ENCODE peak calls at places on chromosomes 2 and 18, in five cellular contexts. One of them, this sample, is unnamed.

GRCh38 chr2:239930871-239931771 is 94.0 kb downstream of the NDUFA10 start:
- DNase-seq in left ventricle myocardium inferior: no peak
- DNase-seq in A549: no peak
- DNase-seq in CD8-positive, alpha-beta T cell: no peak
- DNase-seq in IMR-90: no peak
- DNase-seq in this sample: no peak

GRCh38 chr18:48460929-48461583 is 51.9 kb upstream of the ZBTB7C start:
- DNase-seq in CD8-positive, alpha-beta T cell: no peak
- DNase-seq in IMR-90: peak
- DNase-seq in A549: peak
- DNase-seq in left ventricle myocardium inferior: no peak
- DNase-seq in this sample: peak

GRCh38 chr2:9385841-9386240 is 37.5 kb downstream of the ITGB1BP1 start:
- DNase-seq in IMR-90: no peak
- DNase-seq in left ventricle myocardium inferior: no peak
- DNase-seq in CD8-positive, alpha-beta T cell: no peak
- DNase-seq in A549: no peak
- DNase-seq in this sample: no peak

GRCh38 chr2:231951452-231951851 is 10.1 kb upstream of the DIS3L2 start:
- DNase-seq in left ventricle myocardium inferior: no peak
- DNase-seq in CD8-positive, alpha-beta T cell: no peak
- DNase-seq in IMR-90: no peak
- DNase-seq in A549: no peak
- DNase-seq in this sample: no peak

GRCh38 chr2:74685408-74685807 is 31.4 kb downstream of the SEMA4F start:
- DNase-seq in CD8-positive, alpha-beta T cell: no peak
- DNase-seq in A549: no peak
- DNase-seq in IMR-90: no peak
- DNase-seq in left ventricle myocardium inferior: no peak
- DNase-seq in this sample: no peak

GRCh38 chr2:11187083-11187619 is 31.9 kb downstream of the SLC66A3 start:
- DNase-seq in CD8-positive, alpha-beta T cell: no peak
- DNase-seq in left ventricle myocardium inferior: no peak
- DNase-seq in IMR-90: peak
- DNase-seq in A549: peak
- DNase-seq in this sample: peak

GRCh38 chr2:37688771-37689468 is 17.5 kb upstream of the CDC42EP3 start:
- DNase-seq in left ventricle myocardium inferior: no peak
- DNase-seq in A549: peak
- DNase-seq in IMR-90: peak
- DNase-seq in CD8-positive, alpha-beta T cell: no peak
- DNase-seq in this sample: peak

GRCh38 chr2:56416500-56417176 is 232.8 kb downstream of the CCDC85A start:
- DNase-seq in CD8-positive, alpha-beta T cell: no peak
- DNase-seq in IMR-90: no peak
- DNase-seq in A549: no peak
- DNase-seq in left ventricle myocardium inferior: no peak
- DNase-seq in this sample: no peak

GRCh38 chr2:202064206-202064880 is 8.7 kb upstream of the KIAA2012 start:
- DNase-seq in CD8-positive, alpha-beta T cell: no peak
- DNase-seq in A549: peak
- DNase-seq in IMR-90: peak
- DNase-seq in left ventricle myocardium inferior: no peak
- DNase-seq in this sample: peak

GRCh38 chr2:239593965-239594771 is 193.3 kb upstream of the HDAC4 start:
- DNase-seq in IMR-90: no peak
- DNase-seq in left ventricle myocardium inferior: no peak
- DNase-seq in CD8-positive, alpha-beta T cell: no peak
- DNase-seq in A549: no peak
- DNase-seq in this sample: no peak

GRCh38 chr18:62037989-62038778 is 145.4 kb upstream of the RNF152 start:
- DNase-seq in A549: no peak
- DNase-seq in IMR-90: peak
- DNase-seq in left ventricle myocardium inferior: no peak
- DNase-seq in CD8-positive, alpha-beta T cell: no peak
- DNase-seq in this sample: no peak

GRCh38 chr2:135701442-135701841 is 40.2 kb upstream of the UBXN4 start:
- DNase-seq in left ventricle myocardium inferior: no peak
- DNase-seq in IMR-90: peak
- DNase-seq in CD8-positive, alpha-beta T cell: no peak
- DNase-seq in A549: no peak
- DNase-seq in this sample: peak

GRCh38 chr18:61991201-61991600 is 98.4 kb upstream of the RNF152 start:
- DNase-seq in A549: no peak
- DNase-seq in IMR-90: peak
- DNase-seq in left ventricle myocardium inferior: no peak
- DNase-seq in CD8-positive, alpha-beta T cell: no peak
- DNase-seq in this sample: peak

GRCh38 chr2:225598922-225599321 is 199.4 kb downstream of the NYAP2 start:
- DNase-seq in left ventricle myocardium inferior: no peak
- DNase-seq in IMR-90: no peak
- DNase-seq in CD8-positive, alpha-beta T cell: no peak
- DNase-seq in A549: no peak
- DNase-seq in this sample: no peak

GRCh38 chr2:174350593-174351181 is 15.9 kb downstream of the SP9 start:
- DNase-seq in A549: no peak
- DNase-seq in IMR-90: no peak
- DNase-seq in left ventricle myocardium inferior: no peak
- DNase-seq in CD8-positive, alpha-beta T cell: no peak
- DNase-seq in this sample: no peak

GRCh38 chr2:174344716-174345472 is 10.1 kb downstream of the SP9 start:
- DNase-seq in left ventricle myocardium inferior: no peak
- DNase-seq in IMR-90: peak
- DNase-seq in CD8-positive, alpha-beta T cell: no peak
- DNase-seq in A549: peak
- DNase-seq in this sample: peak

GRCh38 chr2:174353004-174353403 is 18.2 kb downstream of the SP9 start:
- DNase-seq in A549: no peak
- DNase-seq in IMR-90: no peak
- DNase-seq in CD8-positive, alpha-beta T cell: no peak
- DNase-seq in left ventricle myocardium inferior: no peak
- DNase-seq in this sample: no peak

GRCh38 chr2:174350018-174350417 is 15.3 kb downstream of the SP9 start:
- DNase-seq in A549: peak
- DNase-seq in IMR-90: peak
- DNase-seq in left ventricle myocardium inferior: no peak
- DNase-seq in CD8-positive, alpha-beta T cell: no peak
- DNase-seq in this sample: no peak
- TF ChIP-seq CTCF in A549: peak
- TF ChIP-seq CTCF in IMR-90: peak
- TF ChIP-seq CTCF in left ventricle myocardium inferior: peak
- TF ChIP-seq CTCF in CD8-positive, alpha-beta T cell: no peak
- TF ChIP-seq CTCF in this sample: peak

DNA sequence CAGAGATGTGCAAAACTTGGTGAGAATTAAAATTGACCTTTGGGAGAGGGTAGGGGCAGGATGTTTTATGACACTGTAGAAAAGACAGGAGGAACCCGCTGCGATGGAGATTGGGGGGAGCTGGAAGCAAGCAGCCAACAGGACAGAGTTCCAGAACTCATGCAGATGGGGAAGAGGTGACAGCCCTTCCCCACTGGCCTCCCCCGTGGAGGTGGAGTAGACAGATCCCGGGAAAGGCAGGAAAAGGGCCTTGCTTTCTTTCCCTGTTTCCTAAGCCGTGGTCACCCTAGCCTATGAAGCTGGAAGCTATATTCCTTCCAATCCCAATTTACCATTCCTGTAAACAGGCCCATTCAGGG is 39.1 kb downstream of the ANO7 start:
- DNase-seq in IMR-90: no peak
- DNase-seq in CD8-positive, alpha-beta T cell: no peak
- DNase-seq in left ventricle myocardium inferior: no peak
- DNase-seq in A549: no peak
- DNase-seq in this sample: no peak
- H3K4me3 ChIP-seq in IMR-90: no peak
- H3K4me3 ChIP-seq in CD8-positive, alpha-beta T cell: no peak
- H3K4me3 ChIP-seq in left ventricle myocardium inferior: no peak
- H3K4me3 ChIP-seq in A549: no peak
- H3K4me3 ChIP-seq in this sample: no peak

GRCh38 chr2:218274586-218274985 is 4.3 kb downstream of the PNKD start:
- DNase-seq in IMR-90: no peak
- DNase-seq in left ventricle myocardium inferior: no peak
- DNase-seq in A549: no peak
- DNase-seq in CD8-positive, alpha-beta T cell: peak
- DNase-seq in this sample: no peak

GRCh38 chr2:218278531-218279360 is 8.4 kb downstream of the PNKD start:
- DNase-seq in A549: no peak
- DNase-seq in CD8-positive, alpha-beta T cell: peak
- DNase-seq in left ventricle myocardium inferior: no peak
- DNase-seq in IMR-90: no peak
- DNase-seq in this sample: no peak

GRCh38 chr2:218277921-218278320 is 7.6 kb downstream of the PNKD start:
- DNase-seq in left ventricle myocardium inferior: no peak
- DNase-seq in CD8-positive, alpha-beta T cell: no peak
- DNase-seq in IMR-90: no peak
- DNase-seq in A549: no peak
- DNase-seq in this sample: no peak

GRCh38 chr2:218275368-218276072 is 5.2 kb downstream of the PNKD start:
- DNase-seq in CD8-positive, alpha-beta T cell: peak
- DNase-seq in A549: no peak
- DNase-seq in IMR-90: no peak
- DNase-seq in left ventricle myocardium inferior: no peak
- DNase-seq in this sample: no peak

DNA sequence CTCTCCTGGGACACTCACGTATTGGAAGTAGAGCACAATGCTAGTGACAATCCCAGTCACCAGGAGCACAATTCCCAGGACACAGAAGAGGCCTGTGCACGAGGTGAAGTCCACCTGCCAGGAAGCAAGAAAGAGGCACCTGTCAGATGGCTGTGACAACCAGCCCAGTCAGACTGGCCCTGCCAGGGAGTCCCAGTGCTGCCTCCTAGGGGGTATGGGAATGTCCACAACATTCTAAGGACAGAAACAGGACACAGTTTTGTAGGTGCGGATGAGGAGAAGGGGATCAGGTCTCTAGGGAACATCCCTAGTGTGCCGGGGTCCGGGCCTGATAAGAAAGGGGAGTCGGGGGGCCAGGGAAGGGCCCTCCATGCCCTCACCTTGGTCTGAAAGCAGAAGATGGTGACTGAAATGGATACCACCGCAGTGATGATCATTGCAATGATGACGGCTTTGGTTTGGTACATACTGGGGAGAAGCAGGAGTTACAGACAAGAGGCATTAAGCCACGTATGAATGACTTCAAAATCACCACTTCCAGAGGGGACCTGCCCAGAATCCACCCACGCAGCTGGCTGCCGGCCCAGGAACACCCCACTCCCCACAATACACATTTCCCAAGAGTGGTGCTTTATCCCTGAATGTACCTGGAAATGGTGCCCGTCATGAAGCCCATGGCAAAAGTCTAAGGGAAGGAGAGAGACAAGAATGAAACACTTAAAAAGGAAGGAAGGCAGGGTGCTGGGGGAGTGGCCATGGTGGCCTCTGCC is 6.9 kb downstream of the PNKD start:
- DNase-seq in CD8-positive, alpha-beta T cell: peak
- DNase-seq in IMR-90: no peak
- DNase-seq in A549: no peak
- DNase-seq in left ventricle myocardium inferior: no peak
- DNase-seq in this sample: no peak
- TF ChIP-seq CTCF in CD8-positive, alpha-beta T cell: no peak
- TF ChIP-seq CTCF in IMR-90: no peak
- TF ChIP-seq CTCF in A549: peak
- TF ChIP-seq CTCF in left ventricle myocardium inferior: no peak
- TF ChIP-seq CTCF in this sample: peak

GRCh38 chr2:29632018-29632417 is 289.4 kb downstream of the ALK start:
- DNase-seq in CD8-positive, alpha-beta T cell: no peak
- DNase-seq in A549: no peak
- DNase-seq in left ventricle myocardium inferior: no peak
- DNase-seq in IMR-90: peak
- DNase-seq in this sample: peak

GRCh38 chr2:29628078-29628765 is 293.2 kb downstream of the ALK start:
- DNase-seq in left ventricle myocardium inferior: no peak
- DNase-seq in CD8-positive, alpha-beta T cell: no peak
- DNase-seq in IMR-90: peak
- DNase-seq in A549: no peak
- DNase-seq in this sample: peak

GRCh38 chr2:29629495-29629894 is 291.9 kb downstream of the ALK start:
- DNase-seq in left ventricle myocardium inferior: no peak
- DNase-seq in A549: no peak
- DNase-seq in CD8-positive, alpha-beta T cell: no peak
- DNase-seq in IMR-90: no peak
- DNase-seq in this sample: peak

GRCh38 chr2:29628882-29629281 is 292.5 kb downstream of the ALK start:
- DNase-seq in left ventricle myocardium inferior: no peak
- DNase-seq in CD8-positive, alpha-beta T cell: no peak
- DNase-seq in IMR-90: peak
- DNase-seq in A549: no peak
- DNase-seq in this sample: no peak

GRCh38 chr2:29627366-29627765 is 294.0 kb downstream of the ALK start:
- DNase-seq in CD8-positive, alpha-beta T cell: no peak
- DNase-seq in A549: peak
- DNase-seq in IMR-90: peak
- DNase-seq in left ventricle myocardium inferior: no peak
- DNase-seq in this sample: peak
- H3K4me3 ChIP-seq in CD8-positive, alpha-beta T cell: no peak
- H3K4me3 ChIP-seq in A549: no peak
- H3K4me3 ChIP-seq in IMR-90: no peak
- H3K4me3 ChIP-seq in left ventricle myocardium inferior: no peak
- H3K4me3 ChIP-seq in this sample: no peak

GRCh38 chr18:42029100-42029499 is 74.1 kb downstream of the PIK3C3 start:
- DNase-seq in A549: no peak
- DNase-seq in CD8-positive, alpha-beta T cell: no peak
- DNase-seq in left ventricle myocardium inferior: no peak
- DNase-seq in IMR-90: no peak
- DNase-seq in this sample: no peak

GRCh38 chr18:42028232-42028832 is 73.3 kb downstream of the PIK3C3 start:
- DNase-seq in CD8-positive, alpha-beta T cell: no peak
- DNase-seq in left ventricle myocardium inferior: no peak
- DNase-seq in A549: peak
- DNase-seq in IMR-90: peak
- DNase-seq in this sample: peak

GRCh38 chr18:42032447-42032846 is 77.4 kb downstream of the PIK3C3 start:
- DNase-seq in CD8-positive, alpha-beta T cell: no peak
- DNase-seq in A549: no peak
- DNase-seq in left ventricle myocardium inferior: no peak
- DNase-seq in IMR-90: no peak
- DNase-seq in this sample: no peak

GRCh38 chr18:42033137-42033810 is 78.2 kb downstream of the PIK3C3 start:
- DNase-seq in IMR-90: no peak
- DNase-seq in left ventricle myocardium inferior: no peak
- DNase-seq in A549: no peak
- DNase-seq in CD8-positive, alpha-beta T cell: no peak
- DNase-seq in this sample: no peak

DNA sequence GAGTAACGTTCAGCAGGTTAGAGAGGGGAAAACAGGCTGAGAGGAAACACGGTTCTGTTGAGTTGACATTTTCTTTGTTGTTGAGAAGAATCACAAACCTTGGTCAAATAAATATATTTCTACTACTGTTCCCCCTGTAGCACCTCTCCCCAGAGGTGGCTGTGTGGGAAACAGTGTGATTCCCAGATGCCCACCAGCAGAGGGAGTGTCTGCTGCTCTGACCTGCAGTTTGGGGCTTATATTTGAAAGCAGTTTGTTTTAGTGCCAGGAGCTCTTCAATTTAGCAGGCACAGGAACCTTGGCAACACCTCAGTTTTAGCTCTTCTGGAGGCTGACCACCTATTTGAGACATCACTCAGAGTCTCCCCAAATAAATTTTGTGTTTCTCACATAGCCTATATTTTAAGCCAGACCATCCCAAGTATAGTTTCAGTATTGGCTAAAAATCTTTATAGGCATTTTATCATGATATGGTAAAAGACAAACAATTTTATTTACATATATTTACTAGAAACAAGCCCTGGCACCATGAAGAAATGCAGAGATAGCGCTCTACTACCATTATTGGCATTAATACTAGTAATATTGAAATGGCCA is 75.7 kb downstream of the PIK3C3 start:
- DNase-seq in A549: peak
- DNase-seq in left ventricle myocardium inferior: no peak
- DNase-seq in CD8-positive, alpha-beta T cell: no peak
- DNase-seq in IMR-90: peak
- DNase-seq in this sample: peak
- TF ChIP-seq CTCF in A549: peak
- TF ChIP-seq CTCF in left ventricle myocardium inferior: peak
- TF ChIP-seq CTCF in CD8-positive, alpha-beta T cell: no peak
- TF ChIP-seq CTCF in IMR-90: peak
- TF ChIP-seq CTCF in this sample: peak

This sample was measured in bronchial epithelial cell.